ENCODE peak calls at places on chromosome 2, in eight cellular contexts. One of them, this sample, is unnamed.

GRCh38 chr2:241844831-241845578 is 13.7 kb downstream of the PDCD1 start:
- DNase-seq in lower lobe of right lung: peak; percentile 41
- DNase-seq in activated CD8-positive, alpha-beta T cell treated with anti-CD3 and anti-CD28 coated beads for 36 hours: no peak
- DNase-seq in AG04450: no peak
- DNase-seq in astrocyte of the spinal cord: no peak
- DNase-seq in GM23338: no peak
- DNase-seq in tibial artery: no peak
- DNase-seq in D721Med: no peak
- DNase-seq in this sample: no peak

GRCh38 chr2:1707771-1708351 is 36.5 kb downstream of the PXDN start:
- DNase-seq in lower lobe of right lung: no peak
- DNase-seq in activated CD8-positive, alpha-beta T cell treated with anti-CD3 and anti-CD28 coated beads for 36 hours: no peak
- DNase-seq in AG04450: peak; percentile 60
- DNase-seq in astrocyte of the spinal cord: peak; percentile 91
- DNase-seq in GM23338: peak; percentile 83
- DNase-seq in tibial artery: peak; percentile 57
- DNase-seq in D721Med: no peak
- DNase-seq in this sample: no peak

GRCh38 chr2:82259551-82259950 is 1955.0 kb upstream of the LRRTM1 start:
- DNase-seq in lower lobe of right lung: no peak
- DNase-seq in activated CD8-positive, alpha-beta T cell treated with anti-CD3 and anti-CD28 coated beads for 36 hours: no peak
- DNase-seq in AG04450: no peak
- DNase-seq in astrocyte of the spinal cord: no peak
- DNase-seq in GM23338: no peak
- DNase-seq in tibial artery: no peak
- DNase-seq in D721Med: no peak
- DNase-seq in this sample: no peak

GRCh38 chr2:59182249-59182648 is 941.1 kb upstream of the FANCL start:
- DNase-seq in lower lobe of right lung: no peak
- DNase-seq in activated CD8-positive, alpha-beta T cell treated with anti-CD3 and anti-CD28 coated beads for 36 hours: peak; percentile 8
- DNase-seq in AG04450: no peak
- DNase-seq in astrocyte of the spinal cord: peak; percentile 73
- DNase-seq in GM23338: peak; percentile 91
- DNase-seq in tibial artery: no peak
- DNase-seq in D721Med: no peak
- DNase-seq in this sample: no peak

GRCh38 chr2:144111443-144111842 is 408.5 kb downstream of the ZEB2 start:
- DNase-seq in lower lobe of right lung: no peak
- DNase-seq in activated CD8-positive, alpha-beta T cell treated with anti-CD3 and anti-CD28 coated beads for 36 hours: no peak
- DNase-seq in AG04450: no peak
- DNase-seq in astrocyte of the spinal cord: peak; percentile 87
- DNase-seq in GM23338: no peak
- DNase-seq in tibial artery: no peak
- DNase-seq in D721Med: no peak
- DNase-seq in this sample: no peak

GRCh38 chr2:190695739-190696138 is 46.9 kb downstream of the NAB1 start:
- DNase-seq in lower lobe of right lung: no peak
- DNase-seq in activated CD8-positive, alpha-beta T cell treated with anti-CD3 and anti-CD28 coated beads for 36 hours: peak; percentile 65
- DNase-seq in AG04450: no peak
- DNase-seq in astrocyte of the spinal cord: no peak
- DNase-seq in GM23338: no peak
- DNase-seq in tibial artery: no peak
- DNase-seq in D721Med: no peak
- DNase-seq in this sample: no peak

GRCh38 chr2:55093381-55093780 is 43.1 kb upstream of the RTN4 start:
- DNase-seq in lower lobe of right lung: no peak
- DNase-seq in activated CD8-positive, alpha-beta T cell treated with anti-CD3 and anti-CD28 coated beads for 36 hours: no peak
- DNase-seq in AG04450: no peak
- DNase-seq in astrocyte of the spinal cord: peak; percentile 70
- DNase-seq in GM23338: no peak
- DNase-seq in tibial artery: no peak
- DNase-seq in D721Med: no peak
- DNase-seq in this sample: no peak

GRCh38 chr2:178306351-178307073 is 112.2 kb downstream of the OSBPL6 start:
- DNase-seq in lower lobe of right lung: peak; percentile 64
- DNase-seq in activated CD8-positive, alpha-beta T cell treated with anti-CD3 and anti-CD28 coated beads for 36 hours: peak; percentile 57
- DNase-seq in AG04450: no peak
- DNase-seq in astrocyte of the spinal cord: peak; percentile 14
- DNase-seq in GM23338: peak; percentile 84
- DNase-seq in tibial artery: no peak
- DNase-seq in D721Med: peak; percentile 14
- DNase-seq in this sample: no peak

GRCh38 chr2:178530625-178531142 is 50.4 kb downstream of the PLEKHA3 start:
- DNase-seq in lower lobe of right lung: no peak
- DNase-seq in activated CD8-positive, alpha-beta T cell treated with anti-CD3 and anti-CD28 coated beads for 36 hours: peak; percentile 73
- DNase-seq in AG04450: no peak
- DNase-seq in astrocyte of the spinal cord: no peak
- DNase-seq in GM23338: no peak
- DNase-seq in tibial artery: no peak
- DNase-seq in D721Med: no peak
- DNase-seq in this sample: peak; percentile 62

GRCh38 chr2:223366566-223366965 is 235.6 kb downstream of the SCG2 start:
- DNase-seq in lower lobe of right lung: no peak
- DNase-seq in activated CD8-positive, alpha-beta T cell treated with anti-CD3 and anti-CD28 coated beads for 36 hours: no peak
- DNase-seq in AG04450: no peak
- DNase-seq in astrocyte of the spinal cord: no peak
- DNase-seq in GM23338: no peak
- DNase-seq in tibial artery: no peak
- DNase-seq in D721Med: no peak
- DNase-seq in this sample: no peak

GRCh38 chr2:219541611-219542180 is 1.9 kb downstream of the CHPF start:
- DNase-seq in lower lobe of right lung: peak; percentile 91
- DNase-seq in activated CD8-positive, alpha-beta T cell treated with anti-CD3 and anti-CD28 coated beads for 36 hours: peak; percentile 92
- DNase-seq in AG04450: no peak
- DNase-seq in astrocyte of the spinal cord: peak; percentile 70
- DNase-seq in GM23338: peak; percentile 92
- DNase-seq in tibial artery: peak; percentile 71
- DNase-seq in D721Med: peak; percentile 83
- DNase-seq in this sample: peak; percentile 66

GRCh38 chr2:9761547-9761946 is 81.7 kb upstream of the TAF1B start:
- DNase-seq in lower lobe of right lung: no peak
- DNase-seq in activated CD8-positive, alpha-beta T cell treated with anti-CD3 and anti-CD28 coated beads for 36 hours: no peak
- DNase-seq in AG04450: no peak
- DNase-seq in astrocyte of the spinal cord: no peak
- DNase-seq in GM23338: no peak
- DNase-seq in tibial artery: no peak
- DNase-seq in D721Med: no peak
- DNase-seq in this sample: no peak

GRCh38 chr2:11987151-11987550 is 240.7 kb downstream of the LPIN1 start:
- DNase-seq in lower lobe of right lung: no peak
- DNase-seq in activated CD8-positive, alpha-beta T cell treated with anti-CD3 and anti-CD28 coated beads for 36 hours: no peak
- DNase-seq in AG04450: no peak
- DNase-seq in astrocyte of the spinal cord: no peak
- DNase-seq in GM23338: no peak
- DNase-seq in tibial artery: no peak
- DNase-seq in D721Med: no peak
- DNase-seq in this sample: no peak

GRCh38 chr2:120465012-120465700 is 119.2 kb downstream of the INHBB start:
- DNase-seq in lower lobe of right lung: peak; percentile 19
- DNase-seq in activated CD8-positive, alpha-beta T cell treated with anti-CD3 and anti-CD28 coated beads for 36 hours: no peak
- DNase-seq in AG04450: no peak
- DNase-seq in astrocyte of the spinal cord: no peak
- DNase-seq in GM23338: no peak
- DNase-seq in tibial artery: no peak
- DNase-seq in D721Med: no peak
- DNase-seq in this sample: no peak

GRCh38 chr2:222878877-222879601 is 18.2 kb downstream of the ACSL3 start:
- DNase-seq in lower lobe of right lung: no peak
- DNase-seq in activated CD8-positive, alpha-beta T cell treated with anti-CD3 and anti-CD28 coated beads for 36 hours: no peak
- DNase-seq in AG04450: no peak
- DNase-seq in astrocyte of the spinal cord: peak; percentile 61
- DNase-seq in GM23338: no peak
- DNase-seq in tibial artery: no peak
- DNase-seq in D721Med: no peak
- DNase-seq in this sample: no peak

GRCh38 chr2:144924827-144925226 is 404.9 kb upstream of the ZEB2 start:
- DNase-seq in lower lobe of right lung: no peak
- DNase-seq in activated CD8-positive, alpha-beta T cell treated with anti-CD3 and anti-CD28 coated beads for 36 hours: no peak
- DNase-seq in AG04450: no peak
- DNase-seq in astrocyte of the spinal cord: no peak
- DNase-seq in GM23338: no peak
- DNase-seq in tibial artery: no peak
- DNase-seq in D721Med: no peak
- DNase-seq in this sample: no peak

GRCh38 chr2:127932199-127932877 is 46.6 kb upstream of the AMMECR1L start:
- DNase-seq in lower lobe of right lung: no peak
- DNase-seq in activated CD8-positive, alpha-beta T cell treated with anti-CD3 and anti-CD28 coated beads for 36 hours: no peak
- DNase-seq in AG04450: no peak
- DNase-seq in astrocyte of the spinal cord: peak; percentile 34
- DNase-seq in GM23338: no peak
- DNase-seq in tibial artery: no peak
- DNase-seq in D721Med: no peak
- DNase-seq in this sample: no peak

GRCh38 chr2:42659601-42660000 is 91.2 kb downstream of the MTA3 start:
- DNase-seq in lower lobe of right lung: no peak
- DNase-seq in activated CD8-positive, alpha-beta T cell treated with anti-CD3 and anti-CD28 coated beads for 36 hours: no peak
- DNase-seq in AG04450: no peak
- DNase-seq in astrocyte of the spinal cord: peak; percentile 17
- DNase-seq in GM23338: peak; percentile 44
- DNase-seq in tibial artery: no peak
- DNase-seq in D721Med: no peak
- DNase-seq in this sample: no peak

GRCh38 chr2:42663828-42664227 is 95.4 kb downstream of the MTA3 start:
- DNase-seq in lower lobe of right lung: no peak
- DNase-seq in activated CD8-positive, alpha-beta T cell treated with anti-CD3 and anti-CD28 coated beads for 36 hours: no peak
- DNase-seq in AG04450: no peak
- DNase-seq in astrocyte of the spinal cord: no peak
- DNase-seq in GM23338: no peak
- DNase-seq in tibial artery: no peak
- DNase-seq in D721Med: no peak
- DNase-seq in this sample: no peak

DNA sequence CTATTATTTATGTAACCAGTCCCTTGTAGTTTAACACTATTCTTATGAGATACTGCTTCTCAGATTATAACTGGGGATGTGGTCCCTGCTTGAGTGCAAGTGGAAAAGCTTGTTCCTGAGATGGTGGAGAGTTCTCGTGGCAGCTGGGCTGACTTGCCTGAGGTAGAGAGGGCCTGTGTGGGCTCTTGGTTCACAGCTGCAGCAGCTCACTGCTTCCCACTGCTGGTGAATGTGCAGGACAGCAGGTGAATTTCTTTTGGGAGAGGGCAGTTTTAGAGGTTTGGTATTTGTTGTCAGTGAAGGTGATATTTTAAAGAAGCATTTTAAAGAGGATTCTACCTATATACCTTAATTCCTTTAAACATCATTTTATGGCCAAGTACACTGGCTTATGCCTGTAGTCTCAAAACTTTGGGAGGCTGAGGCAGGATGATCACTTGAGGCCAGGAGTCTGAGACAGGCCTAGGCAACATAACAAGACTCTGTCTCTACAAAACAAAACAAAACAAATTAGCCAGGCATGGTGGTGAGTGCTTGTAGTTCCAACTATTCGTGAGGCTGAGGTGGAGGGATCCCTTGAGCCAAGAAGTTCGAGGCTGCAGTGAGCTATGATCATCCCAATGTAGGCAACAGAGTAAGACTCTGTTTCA is 94.8 kb downstream of the MTA3 start:
- DNase-seq in lower lobe of right lung: peak; percentile 72
- DNase-seq in activated CD8-positive, alpha-beta T cell treated with anti-CD3 and anti-CD28 coated beads for 36 hours: peak; percentile 71
- DNase-seq in AG04450: peak; percentile 65
- DNase-seq in astrocyte of the spinal cord: peak; percentile 77
- DNase-seq in GM23338: peak; percentile 90
- DNase-seq in tibial artery: peak; percentile 54
- DNase-seq in D721Med: peak; percentile 33
- DNase-seq in this sample: peak; percentile 59
- TF ChIP-seq CTCF in lower lobe of right lung: peak; percentile 93
- TF ChIP-seq CTCF in activated CD8-positive, alpha-beta T cell treated with anti-CD3 and anti-CD28 coated beads for 36 hours: peak; percentile 87
- TF ChIP-seq CTCF in AG04450: peak; percentile 100
- TF ChIP-seq CTCF in astrocyte of the spinal cord: peak; percentile 100
- TF ChIP-seq CTCF in GM23338: peak; percentile 99
- TF ChIP-seq CTCF in tibial artery: peak; percentile 91
- TF ChIP-seq CTCF in D721Med: peak; percentile 99
- TF ChIP-seq CTCF in this sample: peak; percentile 95

GRCh38 chr2:217070611-217071010 is 210.7 kb upstream of the TNP1 start:
- DNase-seq in lower lobe of right lung: no peak
- DNase-seq in activated CD8-positive, alpha-beta T cell treated with anti-CD3 and anti-CD28 coated beads for 36 hours: no peak
- DNase-seq in AG04450: no peak
- DNase-seq in astrocyte of the spinal cord: no peak
- DNase-seq in GM23338: no peak
- DNase-seq in tibial artery: no peak
- DNase-seq in D721Med: no peak
- DNase-seq in this sample: no peak
- TF ChIP-seq CTCF in lower lobe of right lung: no peak
- TF ChIP-seq CTCF in activated CD8-positive, alpha-beta T cell treated with anti-CD3 and anti-CD28 coated beads for 36 hours: no peak
- TF ChIP-seq CTCF in AG04450: no peak
- TF ChIP-seq CTCF in astrocyte of the spinal cord: no peak
- TF ChIP-seq CTCF in GM23338: no peak
- TF ChIP-seq CTCF in tibial artery: no peak
- TF ChIP-seq CTCF in D721Med: no peak
- TF ChIP-seq CTCF in this sample: no peak

GRCh38 chr2:152175368-152176112 is at the start of gene STAM2:
- DNase-seq in lower lobe of right lung: peak; percentile 95
- DNase-seq in activated CD8-positive, alpha-beta T cell treated with anti-CD3 and anti-CD28 coated beads for 36 hours: peak; percentile 92
- DNase-seq in AG04450: peak; percentile 83
- DNase-seq in astrocyte of the spinal cord: peak; percentile 95
- DNase-seq in GM23338: peak; percentile 92
- DNase-seq in tibial artery: peak; percentile 88
- DNase-seq in D721Med: peak; percentile 80
- DNase-seq in this sample: peak; percentile 92
- TF ChIP-seq CTCF in lower lobe of right lung: peak; percentile 94
- TF ChIP-seq CTCF in activated CD8-positive, alpha-beta T cell treated with anti-CD3 and anti-CD28 coated beads for 36 hours: peak; percentile 75
- TF ChIP-seq CTCF in AG04450: peak; percentile 96
- TF ChIP-seq CTCF in astrocyte of the spinal cord: peak; percentile 93
- TF ChIP-seq CTCF in GM23338: peak; percentile 98
- TF ChIP-seq CTCF in tibial artery: peak; percentile 95
- TF ChIP-seq CTCF in D721Med: peak; percentile 94
- TF ChIP-seq CTCF in this sample: peak; percentile 95

GRCh38 chr2:149448315-149448714 is 117.9 kb downstream of the LYPD6 start:
- DNase-seq in lower lobe of right lung: no peak
- DNase-seq in activated CD8-positive, alpha-beta T cell treated with anti-CD3 and anti-CD28 coated beads for 36 hours: no peak
- DNase-seq in AG04450: no peak
- DNase-seq in astrocyte of the spinal cord: no peak
- DNase-seq in GM23338: no peak
- DNase-seq in tibial artery: no peak
- DNase-seq in D721Med: no peak
- DNase-seq in this sample: no peak
- TF ChIP-seq CTCF in lower lobe of right lung: no peak
- TF ChIP-seq CTCF in activated CD8-positive, alpha-beta T cell treated with anti-CD3 and anti-CD28 coated beads for 36 hours: no peak
- TF ChIP-seq CTCF in AG04450: no peak
- TF ChIP-seq CTCF in astrocyte of the spinal cord: no peak
- TF ChIP-seq CTCF in GM23338: peak; percentile 47
- TF ChIP-seq CTCF in tibial artery: no peak
- TF ChIP-seq CTCF in D721Med: no peak
- TF ChIP-seq CTCF in this sample: no peak

This sample was measured in CD14-positive monocyte.